ENCODE peak calls at places on chromosome 5, in seven cellular contexts. One of them, this sample, is unnamed.

GRCh38 chr5:61752588-61752987 is 420.5 kb downstream of the ZSWIM6 start:
- DNase-seq in KBM-7: no peak
- DNase-seq in fibroblast of lung: no peak
- DNase-seq in WERI-Rb-1: no peak
- DNase-seq in HCT116: no peak
- DNase-seq in transverse colon: no peak
- DNase-seq in effector CD8-positive, alpha-beta T cell: no peak
- DNase-seq in this sample: no peak

GRCh38 chr5:158061451-158061850 is 202.5 kb upstream of the CLINT1 start:
- DNase-seq in HCT116: no peak
- DNase-seq in effector CD8-positive, alpha-beta T cell: no peak
- DNase-seq in fibroblast of lung: no peak
- DNase-seq in WERI-Rb-1: no peak
- DNase-seq in transverse colon: no peak
- DNase-seq in KBM-7: no peak
- DNase-seq in this sample: no peak

GRCh38 chr5:111734013-111734412 is 23.0 kb downstream of the NREP start:
- DNase-seq in WERI-Rb-1: peak
- DNase-seq in effector CD8-positive, alpha-beta T cell: no peak
- DNase-seq in fibroblast of lung: peak
- DNase-seq in HCT116: no peak
- DNase-seq in transverse colon: no peak
- DNase-seq in KBM-7: no peak
- DNase-seq in this sample: no peak

GRCh38 chr5:81195334-81195929 is 37.7 kb upstream of the CKMT2 start:
- DNase-seq in HCT116: no peak
- DNase-seq in effector CD8-positive, alpha-beta T cell: no peak
- DNase-seq in WERI-Rb-1: no peak
- DNase-seq in fibroblast of lung: no peak
- DNase-seq in transverse colon: no peak
- DNase-seq in KBM-7: peak
- DNase-seq in this sample: no peak

GRCh38 chr5:144335561-144335960 is 164.9 kb downstream of the KCTD16 start:
- DNase-seq in KBM-7: no peak
- DNase-seq in HCT116: no peak
- DNase-seq in WERI-Rb-1: no peak
- DNase-seq in fibroblast of lung: no peak
- DNase-seq in effector CD8-positive, alpha-beta T cell: no peak
- DNase-seq in transverse colon: no peak
- DNase-seq in this sample: no peak

GRCh38 chr5:89932771-89933181 is 476.8 kb downstream of the CETN3 start:
- DNase-seq in HCT116: no peak
- DNase-seq in effector CD8-positive, alpha-beta T cell: no peak
- DNase-seq in fibroblast of lung: no peak
- DNase-seq in KBM-7: no peak
- DNase-seq in WERI-Rb-1: no peak
- DNase-seq in transverse colon: no peak
- DNase-seq in this sample: no peak

GRCh38 chr5:148973455-148973854 is 89.4 kb downstream of the SH3TC2 start:
- DNase-seq in effector CD8-positive, alpha-beta T cell: no peak
- DNase-seq in HCT116: no peak
- DNase-seq in WERI-Rb-1: no peak
- DNase-seq in fibroblast of lung: peak
- DNase-seq in KBM-7: no peak
- DNase-seq in transverse colon: no peak
- DNase-seq in this sample: no peak

GRCh38 chr5:74549351-74549750 is 91.2 kb downstream of the ENC1 start:
- DNase-seq in KBM-7: no peak
- DNase-seq in fibroblast of lung: no peak
- DNase-seq in transverse colon: no peak
- DNase-seq in HCT116: no peak
- DNase-seq in WERI-Rb-1: no peak
- DNase-seq in effector CD8-positive, alpha-beta T cell: no peak
- DNase-seq in this sample: no peak

GRCh38 chr5:55429707-55430253 is 105.0 kb downstream of the PLPP1 start:
- DNase-seq in WERI-Rb-1: no peak
- DNase-seq in transverse colon: peak
- DNase-seq in fibroblast of lung: no peak
- DNase-seq in KBM-7: no peak
- DNase-seq in effector CD8-positive, alpha-beta T cell: no peak
- DNase-seq in HCT116: no peak
- DNase-seq in this sample: no peak

GRCh38 chr5:17394086-17394485 is 103.9 kb upstream of the TAF11L2 start:
- DNase-seq in WERI-Rb-1: no peak
- DNase-seq in fibroblast of lung: no peak
- DNase-seq in KBM-7: no peak
- DNase-seq in effector CD8-positive, alpha-beta T cell: no peak
- DNase-seq in transverse colon: no peak
- DNase-seq in HCT116: no peak
- DNase-seq in this sample: no peak

GRCh38 chr5:62286834-62287611 is 19.0 kb upstream of the KIF2A start:
- DNase-seq in transverse colon: no peak
- DNase-seq in HCT116: no peak
- DNase-seq in fibroblast of lung: no peak
- DNase-seq in effector CD8-positive, alpha-beta T cell: no peak
- DNase-seq in KBM-7: no peak
- DNase-seq in WERI-Rb-1: no peak
- DNase-seq in this sample: peak